ENCODE peak calls at places on chromosome 21, in five cellular contexts. L is NCI-H2081; Z is nucleus accumbens; Q is CD8-positive, alpha-beta memory T cell; A is activated T-cell treated with anti-CD3 and anti-CD28 coated beads for 1 hour. I is an unnamed sample.
A peak's percentile ranks its signal among the peaks of the same experiment; 100 is the strongest.

GRCh38 chr21:42220138-42220701 is 1.3 kb downstream of the ABCG1 start:
- DNase-seq in Z (peak; percentile 77), L (peak; percentile 79), Q (peak; percentile 88), A (peak; percentile 47), I (peak; percentile 98)

GRCh38 chr21:24093032-24093431 is 1514.2 kb downstream of the MRPL39 start:
- DNase-seq in Z (no peak), Q (no peak), A (no peak), L (no peak), I (no peak)

GRCh38 chr21:42093991-42094417 is 22.9 kb downstream of the UMODL1 start:
- DNase-seq in A (no peak), L (no peak), Z (no peak), Q (no peak), I (peak; percentile 96)

GRCh38 chr21:32524010-32524719 is 61.2 kb downstream of the TCP10L start:
- DNase-seq in L (no peak), Z (no peak), A (no peak), Q (no peak), I (no peak)

GRCh38 chr21:36783612-36784383 is 84.9 kb downstream of the SIM2 start:
- DNase-seq in Q (no peak), Z (no peak), L (no peak), A (no peak), I (no peak)

GRCh38 chr21:36551731-36552457 is 72.0 kb upstream of the CLDN14 start:
- DNase-seq in Q (no peak), L (no peak), A (no peak), Z (no peak), I (no peak)

GRCh38 chr21:45469273-45470086 is 64.5 kb downstream of the COL18A1 start:
- DNase-seq in Z (peak; percentile 70), Q (no peak), A (no peak), L (no peak), I (no peak)

GRCh38 chr21:43331962-43332458 is 94.9 kb downstream of the SIK1 start:
- DNase-seq in Q (no peak), Z (peak; percentile 87), L (no peak), A (no peak), I (peak; percentile 36)

GRCh38 chr21:42983869-42984268 is 9.5 kb downstream of the PKNOX1 start:
- DNase-seq in Q (no peak), L (no peak), A (no peak), Z (no peak), I (no peak)

GRCh38 chr21:32260130-32260529 is 18.7 kb downstream of the MIS18A start:
- DNase-seq in A (no peak), L (no peak), Z (no peak), Q (no peak), I (no peak)

GRCh38 chr21:43207868-43208267 is 39.1 kb downstream of the CRYAA start:
- DNase-seq in A (no peak), L (no peak), Z (no peak), Q (no peak), I (no peak)

GRCh38 chr21:29586696-29587095 is 288.0 kb downstream of the BACH1 start:
- DNase-seq in Q (no peak), L (no peak), A (no peak), Z (no peak), I (no peak)

GRCh38 chr21:28283652-28284490 is 708.8 kb downstream of the LTN1 start:
- DNase-seq in Q (no peak), A (no peak), Z (no peak), L (peak; percentile 5), I (no peak)

GRCh38 chr21:42144221-42144620 is 73.1 kb downstream of the UMODL1 start:
- DNase-seq in A (no peak), Q (no peak), L (no peak), Z (no peak), I (no peak)

GRCh38 chr21:25080161-25080560 is 527.1 kb downstream of the MRPL39 start:
- DNase-seq in L (peak; percentile 6), Q (no peak), Z (no peak), A (no peak), I (peak; percentile 93)

GRCh38 chr21:15059397-15059796 is 5.4 kb downstream of the NRIP1 start:
- DNase-seq in L (no peak), Q (no peak), A (no peak), Z (no peak), I (no peak)

GRCh38 chr21:37060296-37060695 is 12.6 kb downstream of the PIGP start:
- DNase-seq in Q (no peak), L (peak; percentile 98), Z (peak; percentile 26), A (no peak), I (no peak)

GRCh38 chr21:44052071-44052829 is 40.1 kb downstream of the TRAPPC10 start:
- DNase-seq in Z (no peak), L (peak; percentile 52), Q (no peak), A (no peak), I (peak; percentile 38)

GRCh38 chr21:39935716-39936115 is 68.5 kb downstream of the PCP4 start:
- DNase-seq in Q (no peak), Z (no peak), A (no peak), L (no peak), I (no peak)

GRCh38 chr21:35540950-35541632 is 492.0 kb upstream of the RUNX1 start:
- DNase-seq in Z (no peak), L (peak; percentile 34), A (no peak), Q (no peak), I (no peak)

GRCh38 chr21:42840411-42841155 is 38.8 kb downstream of the WDR4 start:
- DNase-seq in A (no peak), L (no peak), Z (no peak), Q (no peak), I (no peak)

GRCh38 chr21:45091540-45092322 is 17.4 kb downstream of the ADARB1 start:
- DNase-seq in Z (no peak), L (no peak), A (no peak), Q (no peak), I (peak; percentile 82)

GRCh38 chr21:36756527-36756926 is 57.6 kb downstream of the SIM2 start:
- DNase-seq in A (no peak), Z (peak; percentile 18), L (no peak), Q (no peak), I (no peak)